ENCODE peak calls at places on chromosomes 6 and 20, in eight cellular contexts. V is MV-4-11, H is T-helper 1 cell, D is uterus, A is NCI-H510A treated with DMSO at 0.1 percent for 48 hours, B is ELF-1, P is RWPE1, E is DMS79 treated with DMSO at 0.1 percent for 48 hours. Q is an unnamed sample.
A peak's percentile ranks its signal among the peaks of the same experiment; 100 is the strongest.

GRCh38 chr20:19952392-19952791 is 64.8 kb upstream of the NAA20 start:
- DNase-seq in A (no peak), D (no peak), H (no peak), P (no peak), V (peak; percentile 2), E (no peak), B (no peak), Q (no peak)

GRCh38 chr6:18595774-18596528 is 208.8 kb downstream of the RNF144B start:
- DNase-seq in E (peak; percentile 70), V (peak; percentile 50), P (peak; percentile 51), B (peak; percentile 74), D (peak; percentile 49), A (peak; percentile 71), H (peak; percentile 28), Q (peak; percentile 21)

GRCh38 chr6:52598123-52598823 is 21.4 kb upstream of the TRAM2 start:
- DNase-seq in V (peak; percentile 21), H (no peak), B (peak; percentile 89), D (peak; percentile 69), P (peak; percentile 52), E (no peak), A (peak; percentile 67), Q (no peak)

GRCh38 chr6:53959717-53960116 is 151.5 kb upstream of the MLIP start:
- DNase-seq in V (no peak), B (no peak), A (no peak), D (no peak), E (no peak), H (no peak), P (no peak), Q (no peak)

GRCh38 chr20:45823949-45824835 is 2.9 kb downstream of the TNNC2 start:
- DNase-seq in P (peak; percentile 46), D (peak; percentile 43), H (peak; percentile 35), E (no peak), A (peak; percentile 56), V (no peak), B (peak; percentile 80), Q (no peak)

GRCh38 chr6:44514576-44515193 is 127.2 kb downstream of the CDC5L start:
- DNase-seq in E (no peak), D (no peak), B (no peak), V (no peak), H (no peak), P (no peak), A (no peak), Q (no peak)

GRCh38 chr20:48956052-48956451 is 34.5 kb downstream of the ARFGEF2 start:
- DNase-seq in A (no peak), B (no peak), P (no peak), D (no peak), H (no peak), V (no peak), E (no peak), Q (no peak)

GRCh38 chr20:35702051-35702823 is 3.0 kb downstream of the ROMO1 start:
- DNase-seq in H (no peak), A (no peak), D (peak; percentile 3), P (no peak), B (no peak), E (no peak), V (peak; percentile 20), Q (no peak)

GRCh38 chr6:12137480-12137879 is 125.4 kb downstream of the HIVEP1 start:
- DNase-seq in V (no peak), E (no peak), A (no peak), D (peak; percentile 26), P (no peak), H (no peak), B (no peak), Q (no peak)

GRCh38 chr20:46087161-46087560 is 2.6 kb downstream of the NCOA5 start:
- DNase-seq in H (no peak), A (no peak), P (no peak), E (no peak), V (peak; percentile 8), D (no peak), B (no peak), Q (no peak)

GRCh38 chr20:1397710-1398109 is 4.9 kb upstream of the FKBP1A start:
- DNase-seq in B (no peak), E (no peak), H (no peak), V (no peak), A (no peak), D (no peak), P (no peak), Q (no peak)

GRCh38 chr6:111870751-111871064 is 2.5 kb downstream of the FYN start:
- DNase-seq in P (no peak), E (no peak), H (no peak), B (no peak), D (no peak), A (no peak), V (no peak), Q (no peak)

GRCh38 chr6:81997091-81997926 is 244.8 kb upstream of the TENT5A start:
- DNase-seq in D (no peak), A (no peak), V (peak; percentile 52), H (no peak), B (no peak), E (no peak), P (peak; percentile 60), Q (no peak)

GRCh38 chr6:1481326-1481725 is 92.0 kb downstream of the FOXF2 start:
- DNase-seq in V (no peak), E (no peak), H (no peak), A (no peak), P (peak; percentile 80), B (peak; percentile 18), D (no peak), Q (peak; percentile 77)

GRCh38 chr6:7134999-7135735 is 27.4 kb downstream of the RREB1 start:
- DNase-seq in D (no peak), B (no peak), V (peak; percentile 74), E (no peak), A (no peak), H (no peak), P (no peak), Q (no peak)

GRCh38 chr20:58692579-58693225 is at the start of gene NPEPL1:
- DNase-seq in B (no peak), V (peak; percentile 38), P (peak; percentile 95), H (peak; percentile 30), D (peak; percentile 60), A (peak; percentile 21), E (no peak), Q (no peak)

GRCh38 chr6:6918216-6918983 is 189.4 kb upstream of the RREB1 start:
- DNase-seq in P (peak; percentile 38), A (no peak), E (no peak), V (peak; percentile 90), D (no peak), H (no peak), B (no peak), Q (no peak)

Q was measured in T1000.